ENCODE peak calls at places on chromosomes 7 and 10, in four cellular contexts. T is dorsolateral prefrontal cortex, N is colonic mucosa, G is DND-41. X is an unnamed sample.

GRCh38 chr7:129225206-129225930 is 538 bp downstream of the AHCYL2 start:
- DNase-seq in T (peak), N (peak), G (peak), X (peak)

GRCh38 chr10:14749051-14749809 is 25.5 kb downstream of the FAM107B start:
- DNase-seq in T (no peak), N (peak), G (no peak), X (no peak)

GRCh38 chr10:45440511-45441062 is 66.6 kb downstream of the ALOX5 start:
- DNase-seq in T (no peak), N (peak), G (no peak), X (no peak)

GRCh38 chr7:17661982-17662585 is 278.2 kb downstream of the SNX13 start:
- DNase-seq in T (no peak), N (no peak), G (no peak), X (no peak)

GRCh38 chr10:26721561-26721960 is 24.1 kb downstream of the PDSS1 start:
- DNase-seq in T (no peak), N (no peak), G (no peak), X (no peak)

GRCh38 chr10:119281581-119282071 is 74.3 kb downstream of the GRK5 start:
- DNase-seq in T (peak), N (no peak), G (no peak), X (no peak)

GRCh38 chr10:43137701-43137970 is 609 bp upstream of the CSGALNACT2 start:
- DNase-seq in T (no peak), N (peak), G (peak), X (no peak)

GRCh38 chr10:110500515-110500905 is 2.8 kb downstream of the DUSP5 start:
- DNase-seq in T (no peak), N (no peak), G (no peak), X (no peak)

GRCh38 chr7:6299774-6300173 is 27.4 kb upstream of the CYTH3 start:
- DNase-seq in T (no peak), N (no peak), G (no peak), X (no peak)

GRCh38 chr7:96300981-96301380 is 20.9 kb downstream of the SLC25A13 start:
- DNase-seq in T (no peak), N (no peak), G (no peak), X (no peak)

GRCh38 chr7:131097662-131098376 is 229.9 kb upstream of the MKLN1 start:
- DNase-seq in T (no peak), N (no peak), G (no peak), X (no peak)

GRCh38 chr7:149415391-149416068 is 45.3 kb downstream of the ZNF777 start:
- DNase-seq in T (no peak), N (no peak), G (no peak), X (no peak)

GRCh38 chr10:119306964-119307363 is 99.6 kb downstream of the GRK5 start:
- DNase-seq in T (no peak), N (no peak), G (no peak), X (no peak)

GRCh38 chr7:47535704-47536628 is 45.9 kb downstream of the TNS3 start:
- DNase-seq in T (no peak), N (no peak), G (no peak), X (no peak)

GRCh38 chr10:18179901-18180300 is 39.7 kb downstream of the CACNB2 start:
- DNase-seq in T (no peak), N (no peak), G (no peak), X (no peak)

GRCh38 chr10:21707498-21707897 is 173.5 kb downstream of the MLLT10 start:
- DNase-seq in T (no peak), N (no peak), G (no peak), X (no peak)

GRCh38 chr7:30146127-30146612 is 11.4 kb downstream of the MTURN start:
- DNase-seq in T (peak), N (no peak), G (no peak), X (no peak)

GRCh38 chr10:114577133-114577532 is 80.9 kb downstream of the ABLIM1 start:
- DNase-seq in T (no peak), N (no peak), G (no peak), X (peak)

GRCh38 chr7:6164491-6164890 is 107.9 kb downstream of the CYTH3 start:
- DNase-seq in T (no peak), N (no peak), G (no peak), X (no peak)

GRCh38 chr10:35511649-35512048 is 93.5 kb upstream of the GJD4 start:
- DNase-seq in T (no peak), N (no peak), G (no peak), X (no peak)

GRCh38 chr7:50497968-50498367 is 47.8 kb upstream of the FIGNL1 start:
- DNase-seq in T (no peak), N (no peak), G (no peak), X (no peak)

GRCh38 chr10:110305767-110306451 is 1.2 kb upstream of the SMNDC1 start:
- DNase-seq in T (no peak), N (peak), G (peak), X (no peak)

GRCh38 chr7:119197872-119198527 is 973.5 kb downstream of the ANKRD7 start:
- DNase-seq in T (no peak), N (peak), G (peak), X (no peak)

GRCh38 chr10:116272497-116273221 is at the start of gene GFRA1:
- DNase-seq in T (peak), N (no peak), G (no peak), X (no peak)

GRCh38 chr7:110573862-110574528 is 516.9 kb upstream of the LRRN3 start:
- DNase-seq in T (no peak), N (no peak), G (no peak), X (no peak)

GRCh38 chr10:80289451-80290287 is at the start of gene MAT1A:
- DNase-seq in T (no peak), N (peak), G (no peak), X (no peak)

GRCh38 chr10:28375399-28376354 is 72.8 kb upstream of the MPP7 start:
- DNase-seq in T (no peak), N (peak), G (no peak), X (no peak)

GRCh38 chr7:140418653-140419052 is 14.8 kb downstream of the RAB19 start:
- DNase-seq in T (no peak), N (no peak), G (no peak), X (no peak)

GRCh38 chr7:55951637-55952351 is at the start of gene MRPS17:
- DNase-seq in T (peak), N (peak), G (peak), X (peak)

GRCh38 chr7:74187915-74188675 is 13.9 kb downstream of the EIF4H start:
- DNase-seq in T (no peak), N (no peak), G (no peak), X (no peak)

GRCh38 chr7:38169862-38170261 is 8.2 kb upstream of the STARD3NL start:
- DNase-seq in T (no peak), N (peak), G (no peak), X (no peak)

GRCh38 chr7:43904533-43905208 is 1.7 kb downstream of the URGCP start:
- DNase-seq in T (no peak), N (no peak), G (no peak), X (no peak)
- H3K4me3 ChIP-seq in T (peak), N (no peak), G (no peak), X (no peak)

DNA sequence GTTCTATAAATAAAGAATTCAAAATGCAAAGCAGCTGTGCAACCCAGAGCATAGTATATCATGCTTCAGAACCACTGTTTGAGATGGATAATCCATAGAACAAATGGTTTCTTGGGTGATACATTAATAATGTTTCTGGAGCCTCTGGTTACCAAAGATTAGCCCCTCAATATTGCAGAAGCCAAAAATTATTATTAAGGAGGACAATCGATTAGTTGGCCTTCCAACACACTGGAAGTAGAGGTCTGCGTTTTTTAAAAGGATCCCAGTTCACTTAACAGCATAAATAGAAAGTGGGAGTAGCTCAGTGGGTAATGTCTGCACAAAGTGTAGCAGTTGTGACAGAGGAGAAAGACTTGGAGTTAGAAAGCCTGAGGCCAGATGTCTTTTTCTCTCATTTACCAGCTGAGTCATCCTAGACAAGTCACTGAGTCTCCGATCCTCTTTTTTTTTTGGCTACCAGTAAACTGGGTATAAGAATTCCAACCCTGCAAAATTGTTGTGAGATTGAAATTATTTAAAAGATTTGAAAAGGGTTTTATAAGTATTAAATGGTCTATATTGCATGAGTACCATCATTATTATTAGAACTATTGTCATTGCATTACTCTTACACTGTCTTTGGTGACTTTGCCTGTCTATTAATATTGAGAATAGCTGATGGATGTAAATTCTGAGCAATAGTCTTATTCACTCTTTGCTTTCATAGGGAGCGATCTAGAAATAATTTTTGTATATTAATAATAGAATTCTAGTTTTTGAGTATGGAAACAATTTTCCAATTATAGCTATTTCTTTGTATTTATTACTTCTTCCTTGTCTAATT is 73.8 kb downstream of the ARID5B start:
- DNase-seq in T (no peak), N (no peak), G (no peak), X (no peak)
- H3K27ac ChIP-seq in T (peak), N (peak), G (no peak), X (peak)

DNA sequence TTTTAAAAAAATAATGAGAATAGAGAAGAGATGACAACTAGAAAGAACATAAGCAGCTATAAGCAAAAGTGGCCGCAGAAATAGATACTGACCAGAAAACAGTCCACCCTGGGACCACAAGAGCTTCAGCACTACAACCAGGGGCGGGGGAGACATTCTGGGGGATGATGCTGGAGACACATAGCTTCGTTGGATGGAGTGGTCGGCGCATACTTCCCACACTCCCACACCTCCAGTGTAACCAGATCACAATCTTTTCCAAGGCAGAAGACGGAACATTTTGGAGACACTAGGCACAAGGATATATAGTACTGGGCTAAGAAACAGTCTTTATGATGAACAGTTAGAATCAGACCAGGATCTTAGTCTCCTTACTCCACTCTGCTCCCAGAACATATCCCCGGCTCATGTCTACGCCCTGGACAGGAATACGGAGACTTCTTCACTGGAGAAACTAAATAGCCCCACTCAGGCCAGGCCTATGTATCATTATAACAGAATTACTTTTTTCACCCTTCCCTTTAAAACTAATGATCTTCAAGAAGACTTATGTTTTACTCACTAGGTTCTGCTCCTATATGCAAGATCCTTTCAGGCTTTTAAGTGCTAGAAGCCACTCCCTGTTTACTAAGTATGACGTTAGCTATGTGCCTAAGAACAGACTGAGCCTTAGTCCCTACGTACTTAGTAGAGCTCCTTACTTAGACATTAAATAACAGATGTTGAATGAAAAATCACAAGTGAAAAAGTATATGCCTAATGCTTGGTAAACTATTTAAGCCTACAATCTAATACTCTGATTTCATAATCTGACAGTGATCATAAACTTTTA is 169.6 kb downstream of the SRPK2 start:
- DNase-seq in T (no peak), N (no peak), G (no peak), X (no peak)
- H3K4me3 ChIP-seq in T (no peak), N (no peak), G (no peak), X (no peak)

GRCh38 chr10:77583527-77583926 is 54.1 kb downstream of the KCNMA1 start:
- DNase-seq in T (no peak), N (no peak), G (no peak), X (no peak)

GRCh38 chr10:77586719-77587423 is 50.7 kb downstream of the KCNMA1 start:
- DNase-seq in T (no peak), N (peak), G (no peak), X (peak)

GRCh38 chr10:77588886-77589285 is 48.7 kb downstream of the KCNMA1 start:
- DNase-seq in T (no peak), N (no peak), G (no peak), X (no peak)

GRCh38 chr10:77590344-77591237 is 47.0 kb downstream of the KCNMA1 start:
- DNase-seq in T (peak), N (no peak), G (no peak), X (no peak)

GRCh38 chr10:77587424-77587806 is 50.2 kb downstream of the KCNMA1 start:
- DNase-seq in T (peak), N (no peak), G (no peak), X (no peak)
- H3K27ac ChIP-seq in T (no peak), N (peak), G (no peak), X (no peak)

DNA sequence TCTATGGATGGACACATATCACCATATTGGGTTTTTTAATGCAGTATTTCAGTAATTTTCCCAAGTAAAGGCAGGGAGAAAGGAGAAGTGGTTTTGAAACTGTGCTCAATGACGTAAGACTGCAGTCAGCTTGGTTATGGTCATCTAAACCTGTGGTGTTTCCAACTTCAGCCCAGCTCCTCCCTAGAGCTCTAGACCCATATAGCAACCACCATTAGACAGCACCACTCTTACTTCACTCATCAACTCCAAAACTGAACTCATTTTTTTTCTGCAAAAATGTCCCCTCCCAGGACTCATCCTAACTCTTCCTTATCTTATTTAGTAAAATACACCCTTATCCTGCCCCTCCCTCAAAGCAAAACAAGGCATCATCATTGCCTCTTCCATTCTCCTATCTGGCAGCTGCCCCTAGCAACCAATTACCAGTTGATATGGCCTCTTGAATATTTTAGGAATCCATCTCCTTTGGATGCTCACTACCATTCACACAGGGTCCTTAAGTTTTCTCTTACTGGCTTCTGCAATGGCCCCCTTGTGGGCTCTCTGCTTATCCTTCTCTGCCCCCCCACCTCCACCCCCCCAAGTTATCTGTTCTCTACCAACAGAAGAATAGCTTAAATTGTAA is 1.5 kb upstream of the RALA start:
- DNase-seq in T (no peak), N (no peak), G (no peak), X (no peak)
- H3K4me3 ChIP-seq in T (peak), N (no peak), G (no peak), X (no peak)

GRCh38 chr7:102320181-102320580 is 33.5 kb downstream of the SH2B2 start:
- DNase-seq in T (no peak), N (no peak), G (no peak), X (no peak)
- H3K27ac ChIP-seq in T (no peak), N (no peak), G (no peak), X (no peak)

GRCh38 chr7:22443370-22444180 is 56.4 kb downstream of the STEAP1B start:
- DNase-seq in T (no peak), N (peak), G (no peak), X (no peak)
- H3K4me3 ChIP-seq in T (no peak), N (no peak), G (no peak), X (no peak)